ENCODE peak calls at places on chromosome 1, in eight cellular contexts. L is adrenal gland, J is mesothelial cell of epicardium, Q is GM23338, S is psoas muscle, T is neural crest cell, H is fibroblast of mammary gland, K is astrocyte. P is an unnamed sample.

GRCh38 chr1:96995351-96995750 is 273.8 kb downstream of the PTBP2 start:
- DNase-seq in L (no peak), T (no peak), J (no peak), Q (no peak), S (no peak), H (no peak), K (no peak), P (no peak)

GRCh38 chr1:226863446-226863845 is 7.0 kb upstream of the PSEN2 start:
- DNase-seq in T (no peak), Q (peak; percentile 46), L (no peak), H (peak; percentile 93), K (peak; percentile 72), J (no peak), S (no peak), P (no peak)

GRCh38 chr1:59455206-59455605 is 158.3 kb downstream of the FGGY start:
- DNase-seq in K (peak; percentile 80), J (no peak), T (no peak), L (no peak), S (no peak), Q (no peak), H (peak; percentile 81), P (peak; percentile 32)

GRCh38 chr1:207393610-207394009 is 60.5 kb upstream of the CR2 start:
- DNase-seq in T (no peak), J (no peak), S (no peak), K (peak; percentile 90), Q (no peak), H (peak; percentile 98), L (peak; percentile 14), P (peak; percentile 26)

GRCh38 chr1:232868793-232869491 is 63.7 kb downstream of the MAP10 start:
- DNase-seq in L (peak; percentile 40), S (peak; percentile 40), K (peak; percentile 97), T (no peak), J (peak; percentile 62), H (peak; percentile 90), Q (no peak), P (peak; percentile 75)

GRCh38 chr1:147142886-147143285 is 29.4 kb downstream of the PRKAB2 start:
- DNase-seq in H (no peak), T (no peak), J (no peak), Q (no peak), L (no peak), S (no peak), K (no peak), P (no peak)

GRCh38 chr1:186535388-186536133 is 74.6 kb upstream of the PDC start:
- DNase-seq in H (peak; percentile 97), S (no peak), T (no peak), J (no peak), K (peak; percentile 88), L (no peak), Q (no peak), P (peak; percentile 80)

GRCh38 chr1:5828322-5828935 is 163.8 kb downstream of the NPHP4 start:
- DNase-seq in K (no peak), L (no peak), H (no peak), J (no peak), S (no peak), T (no peak), Q (no peak), P (no peak)

GRCh38 chr1:117093091-117093534 is 28.4 kb downstream of the TRIM45 start:
- DNase-seq in J (no peak), L (peak; percentile 79), K (peak; percentile 100), T (no peak), Q (peak; percentile 69), H (peak; percentile 100), S (peak; percentile 62), P (peak; percentile 87)

GRCh38 chr1:117096871-117097842 is 24.4 kb downstream of the TRIM45 start:
- DNase-seq in T (no peak), L (no peak), S (no peak), H (peak; percentile 27), Q (no peak), K (peak; percentile 63), J (no peak), P (no peak)

GRCh38 chr1:117092594-117092993 is 29.0 kb downstream of the TRIM45 start:
- DNase-seq in S (no peak), T (no peak), Q (no peak), L (peak; percentile 67), J (no peak), K (no peak), H (peak; percentile 41), P (no peak)

GRCh38 chr1:117095237-117095636 is 26.3 kb downstream of the TRIM45 start:
- DNase-seq in J (no peak), K (peak; percentile 95), H (peak; percentile 90), L (no peak), S (no peak), T (no peak), Q (no peak), P (no peak)

DNA sequence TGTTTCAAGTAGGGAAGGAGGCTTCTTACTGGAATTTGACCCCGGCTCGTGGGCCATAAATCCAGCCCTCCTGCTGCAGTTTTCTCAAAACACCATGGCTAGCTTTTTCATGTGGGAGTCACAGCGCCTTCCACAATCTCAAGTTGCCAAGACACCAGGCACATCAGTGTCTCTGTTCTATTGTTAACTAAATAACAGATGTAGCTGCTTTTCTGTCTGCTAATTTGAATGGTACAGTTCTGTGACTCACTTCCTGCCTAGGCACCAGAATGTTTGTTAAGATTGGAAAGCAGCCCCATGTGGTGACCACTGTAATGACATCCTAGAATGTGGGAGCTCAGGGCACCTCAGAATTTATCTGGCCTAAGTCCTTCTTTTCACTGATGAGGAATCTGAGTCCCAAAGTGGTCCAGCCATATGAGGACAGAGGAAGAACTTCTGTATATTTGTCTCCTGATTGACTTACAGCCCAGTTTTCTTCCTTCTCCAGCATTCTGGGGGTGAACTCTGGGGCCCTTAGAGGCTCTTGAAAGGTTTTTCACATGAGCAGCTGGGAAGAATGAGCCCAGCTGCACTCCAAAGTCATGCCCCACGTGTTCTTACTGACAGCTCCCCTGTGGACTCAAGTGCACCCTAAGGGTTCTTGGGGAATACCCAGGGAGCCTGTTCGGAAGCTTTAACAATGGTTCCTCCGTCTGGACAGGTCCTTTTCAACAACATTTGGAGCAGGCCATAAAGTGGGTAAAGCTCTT is 27.5 kb downstream of the TRIM45 start:
- DNase-seq in K (peak; percentile 96), S (no peak), J (no peak), L (no peak), H (peak; percentile 70), Q (peak; percentile 61), T (no peak), P (peak; percentile 65)
- TF ChIP-seq CTCF in K (peak; percentile 49), S (peak; percentile 39), J (peak; percentile 58), L (no peak), H (peak; percentile 30), Q (peak; percentile 21), T (peak; percentile 48), P (no peak)

DNA sequence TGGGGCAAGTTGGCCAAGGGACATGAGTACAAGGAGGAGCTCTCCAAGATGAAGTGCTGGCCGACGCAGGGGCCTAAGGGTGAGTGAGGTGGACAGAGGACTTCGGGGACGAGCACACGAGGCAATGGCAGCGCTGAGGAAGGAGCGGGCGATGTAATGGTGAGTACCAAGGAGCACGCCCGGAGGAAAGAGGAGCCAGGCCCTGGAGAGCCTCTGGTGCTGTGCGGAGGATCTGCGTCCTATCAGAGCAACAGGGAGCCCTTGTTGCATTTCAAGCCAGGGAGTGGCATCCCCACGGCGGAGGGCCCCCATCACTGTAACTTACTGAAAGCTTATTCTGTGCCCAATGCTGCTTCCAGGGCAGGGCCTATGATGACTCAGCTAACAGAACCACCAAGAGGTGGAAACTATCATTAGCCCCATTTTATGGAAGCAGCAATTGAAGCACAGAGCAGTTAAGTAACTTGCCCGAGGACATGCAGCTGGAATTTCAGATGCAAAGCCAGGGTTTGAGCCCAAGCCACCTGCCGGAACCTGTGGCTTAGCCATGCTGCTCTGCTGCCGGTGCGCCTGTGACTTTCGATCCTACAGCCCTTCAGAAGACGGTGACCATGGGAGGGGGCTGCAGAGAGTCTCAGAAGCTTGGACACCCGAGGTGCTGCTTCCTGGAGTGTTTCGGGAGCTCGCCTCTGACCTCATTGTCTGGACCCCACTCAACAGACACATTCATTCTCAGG is 17.6 kb upstream of the AJAP1 start:
- DNase-seq in J (no peak), S (no peak), L (no peak), T (no peak), K (no peak), Q (no peak), H (no peak), P (no peak)
- TF ChIP-seq CTCF in J (no peak), S (no peak), L (no peak), T (no peak), K (no peak), Q (no peak), H (no peak), P (no peak)

GRCh38 chr1:240188139-240188538 is 96.5 kb downstream of the FMN2 start:
- DNase-seq in S (no peak), K (no peak), T (no peak), L (no peak), J (no peak), H (no peak), Q (no peak), P (no peak)

GRCh38 chr1:240189386-240189989 is 97.8 kb downstream of the FMN2 start:
- DNase-seq in J (peak; percentile 41), L (peak; percentile 54), S (no peak), K (no peak), T (peak; percentile 44), Q (peak; percentile 76), H (peak; percentile 54), P (peak; percentile 58)

GRCh38 chr1:240193699-240194098 is 102.0 kb downstream of the FMN2 start:
- DNase-seq in L (no peak), S (no peak), J (no peak), T (no peak), K (peak; percentile 33), H (peak; percentile 25), Q (no peak), P (no peak)

GRCh38 chr1:240192851-240193250 is 101.2 kb downstream of the FMN2 start:
- DNase-seq in L (no peak), T (no peak), S (no peak), Q (no peak), K (no peak), J (no peak), H (no peak), P (no peak)

DNA sequence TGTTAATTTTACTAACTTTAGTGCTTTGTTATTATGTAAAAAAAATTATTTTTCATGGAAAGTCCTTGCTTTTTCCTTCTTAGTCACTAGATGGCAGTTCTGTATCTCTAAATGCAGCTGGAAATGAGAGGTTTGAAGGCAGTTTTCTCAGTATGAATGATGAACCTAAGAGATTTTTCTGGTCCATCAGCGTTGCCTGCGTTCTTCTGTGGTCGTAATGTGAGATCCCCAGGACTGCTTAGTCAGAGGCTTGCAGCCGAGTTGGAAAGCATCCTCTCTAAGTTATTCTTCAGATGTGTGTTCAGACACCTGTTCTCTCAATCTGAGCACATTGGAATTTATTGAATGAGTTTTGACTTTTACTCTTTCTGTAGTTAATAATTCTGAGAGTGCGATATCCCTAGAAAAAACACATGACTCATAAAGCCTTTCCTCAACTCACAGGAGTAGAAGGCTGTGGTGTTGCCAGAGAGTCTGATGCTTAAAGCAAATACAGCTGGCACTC is 99.2 kb downstream of the FMN2 start:
- DNase-seq in K (peak; percentile 100), J (no peak), T (no peak), S (no peak), L (peak; percentile 20), Q (peak; percentile 55), H (peak; percentile 98), P (peak; percentile 47)
- TF ChIP-seq CTCF in K (peak; percentile 74), J (no peak), T (peak; percentile 69), S (peak; percentile 9), L (peak; percentile 49), Q (peak; percentile 69), H (peak; percentile 79), P (peak; percentile 51)

GRCh38 chr1:240766831-240767230 is 154.9 kb upstream of the GREM2 start:
- DNase-seq in S (no peak), Q (no peak), T (no peak), K (peak; percentile 27), J (no peak), H (no peak), L (no peak), P (no peak)

GRCh38 chr1:240765732-240766363 is 153.9 kb upstream of the GREM2 start:
- DNase-seq in S (no peak), H (peak; percentile 2), L (no peak), J (no peak), Q (peak; percentile 41), K (peak; percentile 87), T (no peak), P (peak; percentile 23)

GRCh38 chr1:240763771-240764170 is 151.8 kb upstream of the GREM2 start:
- DNase-seq in S (no peak), K (no peak), J (no peak), Q (no peak), L (no peak), T (no peak), H (no peak), P (no peak)

GRCh38 chr1:240771450-240771849 is 159.5 kb upstream of the GREM2 start:
- DNase-seq in L (no peak), K (no peak), S (no peak), H (no peak), T (no peak), Q (no peak), J (no peak), P (no peak)

GRCh38 chr1:240768979-240769378 is 157.0 kb upstream of the GREM2 start:
- DNase-seq in Q (peak; percentile 7), K (no peak), L (no peak), T (no peak), H (no peak), S (no peak), J (no peak), P (no peak)
- TF ChIP-seq CTCF in Q (no peak), K (no peak), L (no peak), T (no peak), H (no peak), S (no peak), J (no peak), P (no peak)

P was measured in RWPE1.